ENCODE peak calls at places on chromosomes 11 and 22, in five cellular contexts. One of them, this sample, is unnamed.
A peak's percentile ranks its signal among the peaks of the same experiment; 100 is the strongest.

GRCh38 chr11:57315491-57315890 is 9.3 kb downstream of the TNKS1BP1 start:
- DNase-seq in HuH-7: no peak
- DNase-seq in WTC11: peak; percentile 39
- DNase-seq in amniotic epithelial cell: no peak
- DNase-seq in B cell: no peak
- DNase-seq in this sample: no peak

GRCh38 chr11:6695377-6695776 is 12.2 kb upstream of the MRPL17 start:
- DNase-seq in HuH-7: no peak
- DNase-seq in WTC11: no peak
- DNase-seq in amniotic epithelial cell: peak; percentile 61
- DNase-seq in B cell: no peak
- DNase-seq in this sample: no peak

GRCh38 chr22:42635531-42635930 is 4.9 kb downstream of the ATP5MGL start:
- DNase-seq in HuH-7: no peak
- DNase-seq in WTC11: no peak
- DNase-seq in amniotic epithelial cell: peak; percentile 88
- DNase-seq in B cell: no peak
- DNase-seq in this sample: no peak

GRCh38 chr22:46006379-46007002 is 29.5 kb upstream of the WNT7B start:
- DNase-seq in HuH-7: peak; percentile 99
- DNase-seq in WTC11: peak; percentile 92
- DNase-seq in amniotic epithelial cell: peak; percentile 82
- DNase-seq in B cell: peak; percentile 87
- DNase-seq in this sample: peak; percentile 84

GRCh38 chr22:31891366-31892079 is 52.8 kb upstream of the YWHAH start:
- DNase-seq in HuH-7: no peak
- DNase-seq in WTC11: no peak
- DNase-seq in amniotic epithelial cell: peak; percentile 74
- DNase-seq in B cell: no peak
- DNase-seq in this sample: no peak

GRCh38 chr22:42955087-42955630 is 59.8 kb downstream of the PACSIN2 start:
- DNase-seq in HuH-7: no peak
- DNase-seq in WTC11: no peak
- DNase-seq in amniotic epithelial cell: no peak
- DNase-seq in B cell: no peak
- DNase-seq in this sample: no peak

GRCh38 chr11:103730151-103730940 is 306.1 kb upstream of the DDI1 start:
- DNase-seq in HuH-7: no peak
- DNase-seq in WTC11: no peak
- DNase-seq in amniotic epithelial cell: peak; percentile 64
- DNase-seq in B cell: no peak
- DNase-seq in this sample: no peak

GRCh38 chr11:63762662-63763505 is 5.7 kb downstream of the ZFTA start:
- DNase-seq in HuH-7: no peak
- DNase-seq in WTC11: peak; percentile 64
- DNase-seq in amniotic epithelial cell: peak; percentile 64
- DNase-seq in B cell: no peak
- DNase-seq in this sample: no peak

GRCh38 chr22:47631571-47632102 is 869.2 kb downstream of the TBC1D22A start:
- DNase-seq in HuH-7: peak; percentile 64
- DNase-seq in WTC11: no peak
- DNase-seq in amniotic epithelial cell: no peak
- DNase-seq in B cell: no peak
- DNase-seq in this sample: no peak

GRCh38 chr11:61487342-61488025 is 21.1 kb upstream of the LRRC10B start:
- DNase-seq in HuH-7: no peak
- DNase-seq in WTC11: no peak
- DNase-seq in amniotic epithelial cell: no peak
- DNase-seq in B cell: no peak
- DNase-seq in this sample: no peak

GRCh38 chr11:12979928-12980689 is 29.0 kb upstream of the RASSF10 start:
- DNase-seq in HuH-7: no peak
- DNase-seq in WTC11: no peak
- DNase-seq in amniotic epithelial cell: peak; percentile 32
- DNase-seq in B cell: no peak
- DNase-seq in this sample: no peak